ENCODE peak calls at places on chromosome X, in four cellular contexts. T is heart left ventricle, F is fibroblast of mammary gland, B is Calu3. G is an unnamed sample.

GRCh38 chrX:21993265-21993664 is 38.9 kb upstream of the PHEX start:
- DNase-seq in T (no peak), F (no peak), B (no peak), G (no peak)

GRCh38 chrX:8289523-8289922 is 118.5 kb upstream of the VCX2 start:
- DNase-seq in T (no peak), F (peak; percentile 67), B (no peak), G (no peak)

GRCh38 chrX:107675823-107676555 is 47.7 kb downstream of the PRPS1 start:
- DNase-seq in T (no peak), F (peak; percentile 79), B (no peak), G (no peak)

GRCh38 chrX:65894138-65894537 is 145.7 kb downstream of the VSIG4 start:
- DNase-seq in T (no peak), F (no peak), B (peak; percentile 15), G (no peak)

GRCh38 chrX:129741880-129742758 is 3.3 kb downstream of the XPNPEP2 start:
- DNase-seq in T (no peak), F (no peak), B (no peak), G (no peak)

GRCh38 chrX:107673933-107674479 is 45.7 kb downstream of the PRPS1 start:
- DNase-seq in T (peak; percentile 90), F (peak; percentile 95), B (peak; percentile 68), G (no peak)

GRCh38 chrX:153004780-153005179 is 10.9 kb upstream of the PNMA5 start:
- DNase-seq in T (no peak), F (no peak), B (no peak), G (no peak)

GRCh38 chrX:68571292-68572256 is 72.7 kb downstream of the YIPF6 start:
- DNase-seq in T (no peak), F (peak; percentile 89), B (no peak), G (no peak)

GRCh38 chrX:153582896-153583295 is 16.0 kb downstream of the CCNQ start:
- DNase-seq in T (peak; percentile 69), F (no peak), B (no peak), G (no peak)

GRCh38 chrX:103687696-103688191 is 1.2 kb upstream of the MORF4L2 start:
- DNase-seq in T (peak; percentile 37), F (peak; percentile 83), B (peak; percentile 57), G (no peak)

GRCh38 chrX:66098162-66098561 is 58.3 kb upstream of the VSIG4 start:
- DNase-seq in T (no peak), F (no peak), B (no peak), G (no peak)

GRCh38 chrX:154374361-154375155 is at the start of gene FLNA:
- DNase-seq in T (no peak), F (no peak), B (peak; percentile 72), G (no peak)

GRCh38 chrX:38694394-38694793 is 106.9 kb upstream of the MID1IP1 start:
- DNase-seq in T (no peak), F (peak; percentile 24), B (no peak), G (no peak)

GRCh38 chrX:130893356-130894085 is 9.5 kb downstream of the ENOX2 start:
- DNase-seq in T (no peak), F (peak; percentile 51), B (no peak), G (no peak)

GRCh38 chrX:9911479-9911878 is 55.7 kb upstream of the CLDN34 start:
- DNase-seq in T (no peak), F (no peak), B (peak; percentile 53), G (no peak)

GRCh38 chrX:110228453-110228852 is 89.4 kb downstream of the AMMECR1 start:
- DNase-seq in T (no peak), F (no peak), B (no peak), G (no peak)

GRCh38 chrX:54825716-54826428 is 18.3 kb downstream of the MAGED2 start:
- DNase-seq in T (no peak), F (peak; percentile 36), B (no peak), G (no peak)

GRCh38 chrX:97401154-97401553 is 517.4 kb downstream of the RPA4 start:
- DNase-seq in T (no peak), F (peak; percentile 50), B (no peak), G (no peak)

GRCh38 chrX:97401586-97402101 is 517.9 kb downstream of the RPA4 start:
- DNase-seq in T (no peak), F (peak; percentile 40), B (no peak), G (no peak)

GRCh38 chrX:97399400-97399799 is 515.7 kb downstream of the RPA4 start:
- DNase-seq in T (no peak), F (peak; percentile 68), B (no peak), G (no peak)

GRCh38 chrX:97402333-97402732 is 518.6 kb downstream of the RPA4 start:
- DNase-seq in T (no peak), F (no peak), B (no peak), G (no peak)

DNA sequence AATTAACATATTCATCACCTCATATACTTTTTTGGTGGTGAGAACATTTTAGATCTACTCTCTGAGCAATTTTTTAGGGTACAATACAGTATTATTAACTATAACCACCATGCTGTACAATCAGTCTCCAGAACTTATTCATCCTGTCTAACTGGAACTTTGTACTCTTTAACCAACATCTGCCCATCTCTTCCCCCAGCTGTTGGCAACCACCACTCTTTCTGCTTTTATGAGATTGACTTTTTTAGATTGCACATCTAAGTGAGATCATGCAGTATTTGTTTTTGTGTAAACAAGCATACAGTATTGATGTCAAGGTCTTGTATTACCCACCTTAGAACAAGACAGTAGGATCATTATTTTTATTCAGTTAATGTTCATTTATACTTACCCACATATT is 516.8 kb downstream of the RPA4 start:
- DNase-seq in T (no peak), F (peak; percentile 15), B (no peak), G (no peak)
- TF ChIP-seq CTCF in T (no peak), F (no peak), B (no peak), G (no peak)

DNA sequence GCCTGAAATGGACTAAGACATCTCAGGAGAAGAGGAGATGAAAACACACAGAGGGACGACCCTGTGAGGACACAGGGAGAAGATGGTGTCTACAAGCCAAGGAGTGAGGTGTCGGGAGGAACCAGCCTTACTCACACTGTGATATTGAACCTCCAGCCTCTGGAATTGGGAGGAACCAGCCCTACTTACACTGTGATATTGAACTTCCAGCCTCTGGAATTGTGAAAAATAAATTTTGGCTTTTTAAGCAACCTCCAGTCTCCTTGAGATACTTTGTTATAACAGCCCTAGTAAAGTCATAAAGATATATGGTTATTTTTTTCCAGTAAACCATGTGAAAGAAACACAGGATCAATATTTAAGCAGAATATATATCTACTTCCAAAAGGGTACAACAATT is 76.5 kb downstream of the DHRSX start:
- DNase-seq in T (no peak), F (no peak), B (no peak), G (no peak)
- TF ChIP-seq CTCF in T (no peak), F (no peak), B (no peak), G (no peak)

GRCh38 chrX:112512509-112512908 is 167.2 kb downstream of the LHFPL1 start:
- DNase-seq in T (no peak), F (no peak), B (no peak), G (no peak)
- TF ChIP-seq CTCF in T (no peak), F (no peak), B (no peak), G (no peak)

DNA sequence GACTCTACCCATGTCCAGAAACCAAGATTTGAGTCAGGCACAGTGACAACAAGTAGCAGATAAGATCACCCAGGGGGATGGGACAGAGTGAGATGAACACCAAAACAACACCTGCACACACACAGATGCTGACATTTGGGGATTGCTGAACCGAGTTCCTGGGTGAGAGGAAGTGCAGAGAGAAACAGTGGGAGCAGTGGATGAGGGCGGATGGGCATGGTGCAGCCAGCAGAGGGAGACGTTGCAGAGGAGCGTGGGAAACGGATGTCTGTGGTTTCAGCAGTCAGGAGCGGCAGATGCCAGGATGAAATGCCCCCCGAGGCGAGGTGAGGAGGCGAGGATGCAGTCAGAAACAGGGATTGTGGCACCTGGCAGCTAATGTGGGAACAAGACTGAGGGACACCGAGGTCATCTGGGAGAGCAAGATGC is 78.6 kb upstream of the STS start:
- DNase-seq in T (no peak), F (no peak), B (no peak), G (no peak)
- TF ChIP-seq CTCF in T (no peak), F (peak; percentile 15), B (no peak), G (peak; percentile 46)

GRCh38 chrX:14051416-14051815 is 21.7 kb upstream of the GEMIN8 start:
- DNase-seq in T (no peak), F (peak; percentile 14), B (no peak), G (no peak)
- TF ChIP-seq CTCF in T (no peak), F (no peak), B (no peak), G (no peak)